ENCODE peak calls at places on chromosomes 16 and 17, in five cellular contexts. D is A549, F is HepG2, Q is sigmoid colon, J is stomach. G is an unnamed sample.

GRCh38 chr16:477287-477686 is 50.2 kb upstream of the CAPN15 start:
- DNase-seq in Q (no peak), F (no peak), D (no peak), J (no peak), G (no peak)

GRCh38 chr16:35180970-35181369 is 1721.6 kb downstream of the TP53TG3F start:
- DNase-seq in J (no peak), D (no peak), Q (no peak), F (no peak), G (peak; percentile 75)

GRCh38 chr17:64103751-64104364 is 26.1 kb downstream of the ERN1 start:
- DNase-seq in Q (no peak), J (no peak), F (no peak), D (no peak), G (no peak)

GRCh38 chr16:64132686-64133085 is 989.2 kb downstream of the CDH11 start:
- DNase-seq in F (no peak), Q (no peak), J (no peak), D (no peak), G (no peak)

GRCh38 chr17:68344701-68345136 is 53.4 kb downstream of the ARSG start:
- DNase-seq in J (peak; percentile 28), D (no peak), F (no peak), Q (no peak), G (no peak)

GRCh38 chr17:74452841-74453661 is 13.4 kb upstream of the CD300A start:
- DNase-seq in J (no peak), D (no peak), Q (no peak), F (no peak), G (no peak)

GRCh38 chr17:32487460-32488176 is 825 bp downstream of the CDK5R1 start:
- DNase-seq in D (peak; percentile 31), Q (no peak), J (no peak), F (no peak), G (no peak)

GRCh38 chr17:21513012-21513570 is 136.9 kb downstream of the KCNJ12 start:
- DNase-seq in Q (peak; percentile 89), J (peak; percentile 83), D (peak; percentile 80), F (peak; percentile 64), G (peak; percentile 94)

GRCh38 chr17:64183815-64184397 is 54.0 kb upstream of the ERN1 start:
- DNase-seq in J (no peak), Q (no peak), D (no peak), F (no peak), G (no peak)

GRCh38 chr16:85614338-85615013 is 1.4 kb downstream of the GSE1 start:
- DNase-seq in J (no peak), F (no peak), D (no peak), Q (no peak), G (no peak)

GRCh38 chr17:44908761-44909326 is 6.5 kb downstream of the GFAP start:
- DNase-seq in F (no peak), D (no peak), Q (no peak), J (no peak), G (no peak)

GRCh38 chr17:39928868-39929651 is 1.5 kb downstream of the LRRC3C start:
- DNase-seq in F (no peak), D (peak; percentile 62), J (no peak), Q (no peak), G (no peak)

GRCh38 chr17:40862985-40863733 is 3.9 kb downstream of the KRT12 start:
- DNase-seq in Q (no peak), J (no peak), D (no peak), F (peak; percentile 48), G (no peak)

GRCh38 chr17:79839363-79840203 is at the start of gene CBX4:
- DNase-seq in Q (peak; percentile 98), J (peak; percentile 97), D (peak; percentile 97), F (peak; percentile 92), G (peak; percentile 98)
- TF ChIP-seq EP300 in Q (no peak), J (no peak), D (no peak), F (no peak), G (no peak)

DNA sequence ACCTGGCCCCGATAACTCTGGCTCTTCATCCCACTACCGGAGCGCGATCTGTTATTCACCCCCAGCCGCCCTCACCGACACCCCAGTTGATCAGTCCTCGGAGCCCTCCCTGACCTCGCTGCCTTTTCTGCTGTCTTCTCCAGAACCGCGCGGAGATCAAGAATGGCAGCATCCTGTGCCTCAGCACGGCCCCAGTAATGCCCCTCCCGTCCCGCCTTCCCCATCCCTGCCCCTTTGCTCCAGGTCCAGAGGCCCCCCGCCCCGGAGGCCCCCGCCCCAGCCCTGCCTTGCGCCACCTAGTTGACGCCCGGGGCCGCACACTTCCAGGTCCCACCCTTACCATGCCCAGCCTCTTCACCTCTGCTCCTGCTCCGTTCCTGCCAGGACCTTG is 872 bp downstream of the ELMO3 start:
- DNase-seq in Q (no peak), F (no peak), J (no peak), D (no peak), G (no peak)
- TF ChIP-seq CTCF in Q (no peak), F (no peak), J (no peak), D (no peak), G (no peak)

GRCh38 chr17:78621720-78622490 is 44.7 kb upstream of the DNAH17 start:
- DNase-seq in Q (no peak), D (no peak), F (no peak), J (no peak), G (no peak)

GRCh38 chr17:78619334-78619733 is 42.1 kb upstream of the DNAH17 start:
- DNase-seq in F (no peak), D (no peak), J (no peak), Q (no peak), G (no peak)

GRCh38 chr17:78618264-78619066 is 41.3 kb upstream of the DNAH17 start:
- DNase-seq in Q (no peak), F (no peak), J (no peak), D (no peak), G (no peak)

GRCh38 chr17:78622491-78623265 is 45.5 kb upstream of the DNAH17 start:
- DNase-seq in J (no peak), F (no peak), Q (no peak), D (no peak), G (no peak)

DNA sequence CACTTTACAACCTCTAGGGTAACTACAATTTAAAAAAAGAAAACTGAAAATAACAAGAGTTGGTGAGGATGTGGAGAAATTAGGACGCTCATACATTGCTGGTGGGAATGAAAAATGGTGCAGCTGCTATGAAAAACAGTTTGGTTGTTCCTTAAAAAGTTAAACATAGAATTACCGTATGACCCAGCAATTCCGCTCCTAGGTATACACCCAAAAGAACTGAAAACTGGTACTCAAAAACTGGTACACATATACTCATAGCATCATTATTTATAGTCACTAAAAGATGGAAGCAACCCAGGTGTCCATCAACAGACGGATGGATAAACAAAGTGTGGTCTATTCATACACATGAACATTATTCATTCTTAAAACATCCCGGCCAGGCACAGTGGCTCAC is 42.9 kb upstream of the DNAH17 start:
- DNase-seq in Q (no peak), D (no peak), F (no peak), J (no peak), G (no peak)
- TF ChIP-seq EP300 in Q (no peak), D (no peak), F (no peak), J (no peak), G (no peak)

DNA sequence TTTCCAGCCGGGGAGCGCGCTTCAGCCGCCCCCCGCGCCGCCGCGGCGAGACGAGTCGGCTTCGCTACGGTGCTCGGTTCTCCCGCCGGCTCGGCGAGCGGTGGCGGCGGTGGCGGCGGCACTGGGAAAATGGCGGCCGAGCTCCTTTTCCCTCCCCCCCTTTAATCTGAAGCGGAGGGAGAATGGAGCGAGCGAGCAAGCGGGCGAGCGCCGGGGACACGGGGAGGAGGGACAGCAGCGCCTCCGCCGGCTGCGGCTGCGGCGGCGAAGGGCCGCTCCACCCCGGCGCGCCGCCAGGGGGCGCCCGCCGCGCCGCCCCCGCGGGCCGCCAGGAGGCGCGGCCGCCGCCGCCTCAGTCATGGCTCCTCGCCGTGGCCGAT is at the start of gene KANSL1:
- DNase-seq in F (peak; percentile 87), J (peak; percentile 85), D (peak; percentile 97), Q (peak; percentile 95), G (peak; percentile 92)
- TF ChIP-seq CTCF in F (peak; percentile 66), J (no peak), D (peak; percentile 100), Q (no peak), G (no peak)